ENCODE peak calls at places on chromosomes 1 and 21, in nine cellular contexts. K is transverse colon, F is lower lobe of right lung, J is AG10803, C is cardiac muscle cell, H is esophagus squamous epithelium, N is AG09309, W is HCT116, Z is gastrocnemius medialis. P is an unnamed sample.

GRCh38 chr21:17396948-17397347 is 115.9 kb upstream of the CXADR start:
- DNase-seq in N (no peak), K (no peak), Z (no peak), F (no peak), H (no peak), J (no peak), C (no peak), W (no peak), P (no peak)

GRCh38 chr1:108686609-108687313 is 5.3 kb upstream of the PRPF38B start:
- DNase-seq in W (no peak), H (no peak), J (peak; percentile 89), Z (no peak), F (no peak), N (peak; percentile 47), C (no peak), K (no peak), P (peak; percentile 56)

GRCh38 chr1:53278294-53278693 is 40.0 kb upstream of the MAGOH start:
- DNase-seq in Z (no peak), F (peak; percentile 70), W (no peak), N (no peak), C (no peak), K (peak; percentile 66), J (no peak), H (no peak), P (no peak)

GRCh38 chr21:44925027-44925755 is 4.5 kb upstream of the ITGB2 start:
- DNase-seq in W (no peak), H (no peak), J (peak; percentile 83), N (peak; percentile 62), F (peak; percentile 14), Z (no peak), C (no peak), K (no peak), P (peak; percentile 58)

GRCh38 chr1:22830131-22830566 is 119.5 kb downstream of the EPHB2 start:
- DNase-seq in Z (no peak), K (no peak), N (no peak), C (no peak), J (no peak), F (no peak), H (no peak), W (no peak), P (no peak)

GRCh38 chr1:240417317-240417716 is 194.6 kb downstream of the GREM2 start:
- DNase-seq in F (no peak), W (no peak), C (no peak), K (no peak), H (no peak), N (no peak), J (peak; percentile 27), Z (no peak), P (peak; percentile 30)

GRCh38 chr21:44709426-44710293 is 1.7 kb downstream of the TSPEAR start:
- DNase-seq in W (no peak), H (no peak), N (no peak), K (no peak), F (no peak), C (peak; percentile 66), J (no peak), Z (no peak), P (no peak)

GRCh38 chr21:42056996-42057689 is 14.0 kb upstream of the UMODL1 start:
- DNase-seq in K (peak; percentile 81), Z (no peak), H (no peak), C (no peak), W (no peak), N (peak; percentile 92), J (peak; percentile 98), F (peak; percentile 78), P (peak; percentile 40)

GRCh38 chr1:38055398-38055797 is 8.8 kb upstream of the POU3F1 start:
- DNase-seq in W (no peak), F (no peak), K (no peak), Z (no peak), C (no peak), J (no peak), N (no peak), H (no peak), P (no peak)

GRCh38 chr1:244068563-244068962 is 17.5 kb downstream of the ZBTB18 start:
- DNase-seq in Z (no peak), W (no peak), N (no peak), C (no peak), F (no peak), J (no peak), H (no peak), K (no peak), P (no peak)

GRCh38 chr1:64959973-64960372 is 6.4 kb downstream of the JAK1 start:
- DNase-seq in N (no peak), J (no peak), Z (no peak), F (no peak), W (no peak), K (no peak), C (no peak), H (no peak), P (no peak)

GRCh38 chr21:27346041-27346448 is 379.2 kb upstream of the ADAMTS5 start:
- DNase-seq in N (no peak), F (no peak), W (no peak), C (no peak), J (peak; percentile 60), Z (no peak), H (no peak), K (no peak), P (no peak)

GRCh38 chr1:155196103-155196892 is 11.4 kb downstream of the THBS3 start:
- DNase-seq in K (no peak), Z (no peak), W (no peak), F (peak; percentile 45), N (no peak), H (no peak), J (no peak), C (no peak), P (no peak)
- H3K4me3 ChIP-seq in K (no peak overlapping the region), Z (no peak overlapping the region), W (peak overlapping the region; percentile 66), F (no peak overlapping the region), N (peak overlapping the region; percentile 8), H (no peak overlapping the region), J (peak overlapping the region; percentile 70), C (peak overlapping the region; percentile 44), P (peak overlapping the region; percentile 57)

DNA sequence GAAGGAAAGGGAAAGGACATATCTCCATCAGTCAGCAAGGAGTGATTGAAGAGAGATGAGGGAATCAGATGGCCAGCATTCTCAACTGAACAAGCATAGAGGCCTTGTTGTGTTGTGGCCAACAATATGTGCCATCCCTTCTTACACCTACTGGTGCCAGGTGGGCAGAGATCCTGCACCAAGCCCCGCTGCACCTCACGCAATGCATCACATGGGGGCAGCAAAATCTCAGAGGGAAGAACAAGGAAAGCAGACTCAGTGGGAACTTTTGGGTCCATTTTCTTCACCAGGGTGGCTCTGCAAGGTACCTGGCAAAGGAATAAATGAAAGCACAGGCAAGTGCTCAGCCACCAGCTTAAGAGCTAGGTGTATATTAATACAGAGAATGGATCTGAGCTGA is 33.2 kb downstream of the HSD3B2 start:
- DNase-seq in H (no peak), Z (no peak), C (peak; percentile 6), W (no peak), N (no peak), J (no peak), K (no peak), F (no peak), P (no peak)
- TF ChIP-seq CTCF in H (no peak), Z (no peak), C (peak; percentile 21), W (peak; percentile 51), N (peak; percentile 7), J (no peak), K (no peak), F (no peak), P (no peak)

GRCh38 chr1:222894331-222894730 is 79.5 kb downstream of the DISP1 start:
- DNase-seq in K (no peak), N (no peak), W (no peak), C (no peak), H (no peak), F (no peak), Z (no peak), J (no peak), P (no peak)

GRCh38 chr1:222893255-222893654 is 78.4 kb downstream of the DISP1 start:
- DNase-seq in K (no peak), C (no peak), Z (peak; percentile 79), F (peak; percentile 42), W (no peak), H (no peak), N (no peak), J (no peak), P (no peak)

GRCh38 chr1:222896630-222897526 is 82.0 kb downstream of the DISP1 start:
- DNase-seq in J (peak; percentile 23), W (no peak), C (no peak), N (no peak), H (no peak), Z (no peak), K (no peak), F (no peak), P (peak; percentile 61)

GRCh38 chr1:222898191-222898527 is 83.3 kb downstream of the DISP1 start:
- DNase-seq in N (no peak), W (no peak), F (no peak), Z (no peak), C (no peak), J (no peak), K (no peak), H (no peak), P (no peak)

DNA sequence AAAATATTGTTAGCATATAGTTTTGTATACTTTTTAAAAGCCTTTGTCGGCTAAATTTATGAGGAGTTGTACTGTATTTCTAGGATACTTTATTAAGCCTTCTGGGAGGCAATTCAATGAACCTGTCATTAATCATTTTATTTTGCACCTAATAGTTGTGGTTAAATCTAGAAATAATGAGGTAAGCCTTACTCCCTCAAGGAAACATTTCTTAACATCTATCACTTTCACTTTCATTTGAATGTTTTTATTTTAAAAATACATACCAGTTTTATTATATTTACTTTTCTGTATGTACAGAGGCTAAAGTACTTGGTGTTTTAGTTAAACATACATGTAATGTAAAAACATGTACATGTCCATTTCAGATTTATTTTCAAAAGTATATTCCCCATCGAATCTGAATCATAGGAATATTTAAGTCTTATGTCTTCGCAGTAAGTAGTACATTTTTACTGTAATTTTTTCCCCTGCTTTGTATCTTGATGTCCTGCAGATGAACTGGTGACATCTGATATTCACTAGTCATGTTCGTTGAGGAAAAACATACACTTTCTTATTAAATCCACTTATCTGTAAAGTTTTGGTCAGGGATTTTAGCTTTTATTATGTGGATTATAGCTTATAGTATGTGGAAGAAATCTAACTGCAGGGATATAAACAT is 82.8 kb downstream of the DISP1 start:
- DNase-seq in H (no peak), F (no peak), K (no peak), Z (no peak), N (no peak), J (no peak), W (no peak), C (no peak), P (no peak)
- H3K4me3 ChIP-seq in H (peak overlapping the region; percentile 27), F (peak overlapping the region; percentile 17), K (peak overlapping the region; percentile 10), Z (peak overlapping the region; percentile 11), N (no peak overlapping the region), J (peak overlapping the region; percentile 38), W (no peak overlapping the region), C (no peak overlapping the region), P (peak overlapping the region; percentile 30)

DNA sequence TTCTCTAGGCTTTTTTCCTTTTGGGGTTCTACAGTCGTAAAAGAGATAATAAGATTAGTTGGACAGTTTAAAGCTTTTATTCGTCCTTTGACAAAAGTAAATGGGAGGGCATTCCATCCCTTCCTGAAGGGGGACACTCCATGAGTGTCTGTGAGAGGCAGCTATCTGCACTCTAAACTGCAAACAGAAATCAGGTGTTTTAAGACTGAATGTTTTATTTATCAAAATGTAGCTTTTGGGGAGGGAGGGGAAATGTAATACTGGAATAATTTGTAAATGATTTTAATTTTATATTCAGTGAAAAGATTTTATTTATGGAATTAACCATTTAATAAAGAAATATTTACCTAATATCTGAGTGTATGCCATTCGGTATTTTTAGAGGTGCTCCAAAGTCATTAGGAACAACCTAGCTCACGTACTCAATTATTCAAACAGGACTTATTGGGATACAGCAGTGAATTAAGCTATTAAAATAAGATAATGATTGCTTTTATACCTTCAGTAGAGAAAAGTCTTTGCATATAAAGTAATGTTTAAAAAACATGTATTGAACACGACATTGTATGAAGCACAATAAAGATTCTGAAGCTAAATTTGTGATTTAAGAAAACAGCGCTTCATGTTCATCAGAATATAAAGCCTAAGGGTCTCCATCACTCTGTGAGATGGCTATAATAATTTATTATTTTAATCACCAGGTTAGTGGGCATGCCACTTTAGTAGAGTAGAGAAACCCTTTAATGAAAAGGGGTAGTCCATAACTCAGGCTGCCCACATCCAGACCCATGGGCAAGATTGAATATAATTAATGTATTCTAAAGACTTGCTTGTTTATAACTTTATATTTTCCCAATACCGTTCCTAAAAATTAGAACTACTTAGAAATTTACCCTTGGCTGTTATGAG is 3.0 kb downstream of the CCN1 start:
- DNase-seq in K (no peak), J (no peak), N (no peak), W (no peak), H (no peak), F (no peak), C (no peak), Z (no peak), P (peak; percentile 46)
- TF ChIP-seq CTCF in K (no peak), J (no peak), N (no peak), W (no peak), H (no peak), F (no peak), C (no peak), Z (no peak), P (no peak)